ENCODE peak calls at places on chromosomes 5 and 9, in six cellular contexts. One of them, this sample, is unnamed.

GRCh38 chr9:120730661-120731514 is 16.6 kb upstream of the MEGF9 start:
- DNase-seq in H1: no peak
- DNase-seq in colonic mucosa: no peak
- DNase-seq in psoas muscle: no peak
- DNase-seq in bronchial epithelial cell: peak; percentile 94
- DNase-seq in PC-3: peak; percentile 95
- DNase-seq in this sample: no peak

GRCh38 chr5:103356344-103357091 is 98.0 kb downstream of the MACIR start:
- DNase-seq in H1: no peak
- DNase-seq in colonic mucosa: no peak
- DNase-seq in psoas muscle: no peak
- DNase-seq in bronchial epithelial cell: no peak
- DNase-seq in PC-3: peak; percentile 27
- DNase-seq in this sample: no peak

GRCh38 chr5:71807909-71808308 is 88.8 kb downstream of the CARTPT start:
- DNase-seq in H1: no peak
- DNase-seq in colonic mucosa: no peak
- DNase-seq in psoas muscle: no peak
- DNase-seq in bronchial epithelial cell: no peak
- DNase-seq in PC-3: no peak
- DNase-seq in this sample: no peak

GRCh38 chr5:151048526-151048925 is 28.1 kb downstream of the GPX3 start:
- DNase-seq in H1: peak; percentile 52
- DNase-seq in colonic mucosa: no peak
- DNase-seq in psoas muscle: peak; percentile 26
- DNase-seq in bronchial epithelial cell: no peak
- DNase-seq in PC-3: peak; percentile 50
- DNase-seq in this sample: no peak

GRCh38 chr5:173963867-173964429 is 25.0 kb upstream of the C5orf47 start:
- DNase-seq in H1: peak; percentile 58
- DNase-seq in colonic mucosa: peak; percentile 49
- DNase-seq in psoas muscle: no peak
- DNase-seq in bronchial epithelial cell: peak; percentile 63
- DNase-seq in PC-3: peak; percentile 44
- DNase-seq in this sample: no peak

GRCh38 chr9:136086951-136087740 is 7.9 kb downstream of the NACC2 start:
- DNase-seq in H1: peak; percentile 50
- DNase-seq in colonic mucosa: no peak
- DNase-seq in psoas muscle: peak; percentile 46
- DNase-seq in bronchial epithelial cell: no peak
- DNase-seq in PC-3: no peak
- DNase-seq in this sample: no peak

GRCh38 chr5:173557123-173557903 is 59.1 kb downstream of the BOD1 start:
- DNase-seq in H1: no peak
- DNase-seq in colonic mucosa: no peak
- DNase-seq in psoas muscle: no peak
- DNase-seq in bronchial epithelial cell: no peak
- DNase-seq in PC-3: no peak
- DNase-seq in this sample: no peak

GRCh38 chr5:133295520-133295919 is 243.7 kb downstream of the HSPA4 start:
- DNase-seq in H1: no peak
- DNase-seq in colonic mucosa: no peak
- DNase-seq in psoas muscle: no peak
- DNase-seq in bronchial epithelial cell: no peak
- DNase-seq in PC-3: no peak
- DNase-seq in this sample: no peak

GRCh38 chr5:10562202-10563131 is 1.4 kb upstream of the ANKRD33B start:
- DNase-seq in H1: peak; percentile 72
- DNase-seq in colonic mucosa: no peak
- DNase-seq in psoas muscle: no peak
- DNase-seq in bronchial epithelial cell: no peak
- DNase-seq in PC-3: no peak
- DNase-seq in this sample: peak; percentile 84

GRCh38 chr5:14502291-14502690 is 79.3 kb upstream of the OTULINL start:
- DNase-seq in H1: no peak
- DNase-seq in colonic mucosa: no peak
- DNase-seq in psoas muscle: no peak
- DNase-seq in bronchial epithelial cell: no peak
- DNase-seq in PC-3: no peak
- DNase-seq in this sample: no peak

GRCh38 chr5:14491505-14491904 is 90.1 kb upstream of the OTULINL start:
- DNase-seq in H1: no peak
- DNase-seq in colonic mucosa: no peak
- DNase-seq in psoas muscle: peak; percentile 64
- DNase-seq in bronchial epithelial cell: no peak
- DNase-seq in PC-3: peak; percentile 31
- DNase-seq in this sample: no peak

GRCh38 chr5:14501353-14502162 is 80.0 kb upstream of the OTULINL start:
- DNase-seq in H1: no peak
- DNase-seq in colonic mucosa: no peak
- DNase-seq in psoas muscle: no peak
- DNase-seq in bronchial epithelial cell: no peak
- DNase-seq in PC-3: peak; percentile 33
- DNase-seq in this sample: no peak

GRCh38 chr5:14492341-14492964 is 89.1 kb upstream of the OTULINL start:
- DNase-seq in H1: no peak
- DNase-seq in colonic mucosa: no peak
- DNase-seq in psoas muscle: no peak
- DNase-seq in bronchial epithelial cell: no peak
- DNase-seq in PC-3: no peak
- DNase-seq in this sample: no peak

GRCh38 chr5:14497276-14497675 is 84.3 kb upstream of the OTULINL start:
- DNase-seq in H1: no peak
- DNase-seq in colonic mucosa: no peak
- DNase-seq in psoas muscle: no peak
- DNase-seq in bronchial epithelial cell: no peak
- DNase-seq in PC-3: no peak
- DNase-seq in this sample: no peak
- H3K36me3 ChIP-seq in H1: peaks cover 5% of the 10 kb centered on the region
- H3K36me3 ChIP-seq in colonic mucosa: peaks cover 12% of the 10 kb centered on the region
- H3K36me3 ChIP-seq in psoas muscle: peaks cover 100% of the 10 kb centered on the region
- H3K36me3 ChIP-seq in bronchial epithelial cell: peaks cover 27% of the 10 kb centered on the region
- H3K36me3 ChIP-seq in PC-3: peaks cover 73% of the 10 kb centered on the region
- H3K36me3 ChIP-seq in this sample: peaks cover 41% of the 10 kb centered on the region

GRCh38 chr9:112112941-112113399 is 62.1 kb downstream of the SUSD1 start:
- DNase-seq in H1: peak; percentile 52
- DNase-seq in colonic mucosa: peak; percentile 48
- DNase-seq in psoas muscle: no peak
- DNase-seq in bronchial epithelial cell: peak; percentile 88
- DNase-seq in PC-3: peak; percentile 84
- DNase-seq in this sample: no peak
- TF ChIP-seq CTCF in H1: peak; percentile 86
- TF ChIP-seq CTCF in colonic mucosa: peak; percentile 49
- TF ChIP-seq CTCF in psoas muscle: peak; percentile 6
- TF ChIP-seq CTCF in bronchial epithelial cell: peak; percentile 81
- TF ChIP-seq CTCF in PC-3: peak; percentile 73
- TF ChIP-seq CTCF in this sample: peak; percentile 40

DNA sequence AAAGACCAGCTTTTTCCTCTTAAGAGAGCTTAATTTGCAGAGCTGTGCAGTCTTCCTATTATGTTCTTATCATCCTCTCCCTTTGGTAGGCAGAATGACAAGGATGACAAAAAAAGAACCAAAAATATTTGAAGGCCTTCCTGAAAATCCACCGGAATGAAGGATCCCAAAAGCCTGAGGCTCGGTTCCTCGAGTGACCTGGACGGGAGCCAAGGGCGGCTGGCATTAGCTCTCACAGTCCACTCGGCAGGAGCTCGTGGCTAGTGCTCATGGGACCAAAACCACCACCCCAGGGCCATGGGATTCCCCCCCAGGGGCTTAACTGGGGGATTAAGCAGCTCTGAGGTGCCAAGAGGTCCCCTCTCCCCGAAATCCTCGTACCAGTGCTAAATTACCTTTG is 645 bp upstream of the PDZD2 start:
- DNase-seq in H1: no peak
- DNase-seq in colonic mucosa: no peak
- DNase-seq in psoas muscle: peak; percentile 67
- DNase-seq in bronchial epithelial cell: no peak
- DNase-seq in PC-3: no peak
- DNase-seq in this sample: no peak
- H3K4me3 ChIP-seq in H1: peak overlapping the region; percentile 61
- H3K4me3 ChIP-seq in colonic mucosa: peak overlapping the region; percentile 65
- H3K4me3 ChIP-seq in psoas muscle: peak overlapping the region; percentile 88
- H3K4me3 ChIP-seq in bronchial epithelial cell: peak overlapping the region; percentile 45
- H3K4me3 ChIP-seq in PC-3: peak overlapping the region; percentile 72
- H3K4me3 ChIP-seq in this sample: peak overlapping the region; percentile 64

GRCh38 chr9:138117836-138118235 is 240.3 kb downstream of the CACNA1B start:
- DNase-seq in H1: no peak
- DNase-seq in colonic mucosa: no peak
- DNase-seq in psoas muscle: no peak
- DNase-seq in bronchial epithelial cell: no peak
- DNase-seq in PC-3: no peak
- DNase-seq in this sample: no peak

GRCh38 chr9:138120511-138121437 is 243.2 kb downstream of the CACNA1B start:
- DNase-seq in H1: no peak
- DNase-seq in colonic mucosa: no peak
- DNase-seq in psoas muscle: peak; percentile 39
- DNase-seq in bronchial epithelial cell: no peak
- DNase-seq in PC-3: no peak
- DNase-seq in this sample: no peak

GRCh38 chr9:138118601-138119071 is 241.1 kb downstream of the CACNA1B start:
- DNase-seq in H1: no peak
- DNase-seq in colonic mucosa: peak; percentile 14
- DNase-seq in psoas muscle: no peak
- DNase-seq in bronchial epithelial cell: no peak
- DNase-seq in PC-3: no peak
- DNase-seq in this sample: no peak

GRCh38 chr9:138120072-138120471 is 242.5 kb downstream of the CACNA1B start:
- DNase-seq in H1: no peak
- DNase-seq in colonic mucosa: no peak
- DNase-seq in psoas muscle: peak; percentile 26
- DNase-seq in bronchial epithelial cell: no peak
- DNase-seq in PC-3: no peak
- DNase-seq in this sample: no peak

GRCh38 chr9:138119202-138120027 is 241.8 kb downstream of the CACNA1B start:
- DNase-seq in H1: no peak
- DNase-seq in colonic mucosa: no peak
- DNase-seq in psoas muscle: no peak
- DNase-seq in bronchial epithelial cell: no peak
- DNase-seq in PC-3: no peak
- DNase-seq in this sample: no peak
- H3K36me3 ChIP-seq in H1: no peaks in the 10 kb centered on the region
- H3K36me3 ChIP-seq in colonic mucosa: no peaks in the 10 kb centered on the region
- H3K36me3 ChIP-seq in psoas muscle: no peaks in the 10 kb centered on the region
- H3K36me3 ChIP-seq in bronchial epithelial cell: no peaks in the 10 kb centered on the region
- H3K36me3 ChIP-seq in PC-3: no peaks in the 10 kb centered on the region
- H3K36me3 ChIP-seq in this sample: no peaks in the 10 kb centered on the region

DNA sequence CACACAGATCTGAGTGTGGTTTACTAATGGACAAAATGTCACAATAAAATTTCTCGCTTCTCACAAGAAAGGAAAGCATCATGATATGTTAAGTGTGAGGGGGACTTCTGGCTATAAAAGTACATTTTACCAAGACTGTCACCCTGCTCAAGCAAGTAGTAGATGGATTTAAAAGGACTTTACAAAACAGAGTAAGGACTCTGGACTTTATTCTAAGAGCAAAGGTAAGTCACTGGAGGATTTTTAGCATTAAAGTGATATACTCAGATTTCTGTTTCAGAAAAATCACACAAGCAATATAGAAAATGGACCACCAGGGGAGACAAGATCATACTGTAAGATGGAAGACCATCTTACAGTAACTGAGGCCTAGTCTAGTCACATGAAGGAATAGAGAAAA is 19.7 kb downstream of the FANCC start:
- DNase-seq in H1: no peak
- DNase-seq in colonic mucosa: no peak
- DNase-seq in psoas muscle: no peak
- DNase-seq in bronchial epithelial cell: no peak
- DNase-seq in PC-3: no peak
- DNase-seq in this sample: no peak
- TF ChIP-seq CTCF in H1: no peak
- TF ChIP-seq CTCF in colonic mucosa: no peak
- TF ChIP-seq CTCF in psoas muscle: no peak
- TF ChIP-seq CTCF in bronchial epithelial cell: no peak
- TF ChIP-seq CTCF in PC-3: no peak
- TF ChIP-seq CTCF in this sample: no peak